ENCODE peak calls at places on chromosomes 1 and 21, in eight cellular contexts. One of them, this sample, is unnamed. For H3K4me1, the result is how much of the 10 kb centered on the place peaks cover.

GRCh38 chr1:17091252-17091651 is 28.0 kb downstream of the PADI2 start:
- DNase-seq in OCI-LY7: no peak
- DNase-seq in K562: no peak
- DNase-seq in neuronal stem cell: no peak
- DNase-seq in CD4-positive, CD25-positive, alpha-beta regulatory T cell: no peak
- DNase-seq in effector memory CD4-positive, alpha-beta T cell: no peak
- DNase-seq in prostate gland: no peak
- DNase-seq in IMR-90: no peak
- DNase-seq in this sample: no peak

GRCh38 chr1:179083533-179083932 is 1.7 kb downstream of the TOR3A start:
- DNase-seq in OCI-LY7: peak
- DNase-seq in K562: no peak
- DNase-seq in neuronal stem cell: no peak
- DNase-seq in CD4-positive, CD25-positive, alpha-beta regulatory T cell: peak
- DNase-seq in effector memory CD4-positive, alpha-beta T cell: no peak
- DNase-seq in prostate gland: no peak
- DNase-seq in IMR-90: no peak
- DNase-seq in this sample: no peak

GRCh38 chr1:214280386-214281029 is 451 bp upstream of the SMYD2 start:
- DNase-seq in OCI-LY7: peak
- DNase-seq in K562: no peak
- DNase-seq in neuronal stem cell: peak
- DNase-seq in CD4-positive, CD25-positive, alpha-beta regulatory T cell: no peak
- DNase-seq in effector memory CD4-positive, alpha-beta T cell: no peak
- DNase-seq in prostate gland: peak
- DNase-seq in IMR-90: peak
- DNase-seq in this sample: no peak

GRCh38 chr21:33171584-33172169 is 58.1 kb upstream of the IFNAR2 start:
- DNase-seq in OCI-LY7: no peak
- DNase-seq in K562: no peak
- DNase-seq in neuronal stem cell: no peak
- DNase-seq in CD4-positive, CD25-positive, alpha-beta regulatory T cell: no peak
- DNase-seq in effector memory CD4-positive, alpha-beta T cell: no peak
- DNase-seq in prostate gland: no peak
- DNase-seq in IMR-90: no peak
- DNase-seq in this sample: no peak

GRCh38 chr1:200588698-200589097 is 31.9 kb downstream of the KIF14 start:
- DNase-seq in OCI-LY7: peak
- DNase-seq in K562: no peak
- DNase-seq in neuronal stem cell: no peak
- DNase-seq in CD4-positive, CD25-positive, alpha-beta regulatory T cell: no peak
- DNase-seq in effector memory CD4-positive, alpha-beta T cell: no peak
- DNase-seq in prostate gland: no peak
- DNase-seq in IMR-90: no peak
- DNase-seq in this sample: no peak

GRCh38 chr21:43195131-43196021 is 26.6 kb downstream of the CRYAA start:
- DNase-seq in OCI-LY7: no peak
- DNase-seq in K562: no peak
- DNase-seq in neuronal stem cell: no peak
- DNase-seq in CD4-positive, CD25-positive, alpha-beta regulatory T cell: no peak
- DNase-seq in effector memory CD4-positive, alpha-beta T cell: no peak
- DNase-seq in prostate gland: peak
- DNase-seq in IMR-90: no peak
- DNase-seq in this sample: no peak

GRCh38 chr21:36207577-36208320 is 51.1 kb downstream of the DOP1B start:
- DNase-seq in OCI-LY7: no peak
- DNase-seq in K562: no peak
- DNase-seq in neuronal stem cell: no peak
- DNase-seq in CD4-positive, CD25-positive, alpha-beta regulatory T cell: no peak
- DNase-seq in effector memory CD4-positive, alpha-beta T cell: no peak
- DNase-seq in prostate gland: no peak
- DNase-seq in IMR-90: peak
- DNase-seq in this sample: no peak

GRCh38 chr1:75053207-75053606 is 81.0 kb upstream of the LHX8 start:
- DNase-seq in OCI-LY7: no peak
- DNase-seq in K562: no peak
- DNase-seq in neuronal stem cell: no peak
- DNase-seq in CD4-positive, CD25-positive, alpha-beta regulatory T cell: no peak
- DNase-seq in effector memory CD4-positive, alpha-beta T cell: no peak
- DNase-seq in prostate gland: no peak
- DNase-seq in IMR-90: no peak
- DNase-seq in this sample: no peak

GRCh38 chr1:230123280-230124186 is 56.5 kb downstream of the GALNT2 start:
- DNase-seq in OCI-LY7: peak
- DNase-seq in K562: no peak
- DNase-seq in neuronal stem cell: no peak
- DNase-seq in CD4-positive, CD25-positive, alpha-beta regulatory T cell: no peak
- DNase-seq in effector memory CD4-positive, alpha-beta T cell: no peak
- DNase-seq in prostate gland: no peak
- DNase-seq in IMR-90: peak
- DNase-seq in this sample: no peak

GRCh38 chr1:37663426-37664000 is 28.8 kb upstream of the CDCA8 start:
- DNase-seq in OCI-LY7: no peak
- DNase-seq in K562: no peak
- DNase-seq in neuronal stem cell: no peak
- DNase-seq in CD4-positive, CD25-positive, alpha-beta regulatory T cell: no peak
- DNase-seq in effector memory CD4-positive, alpha-beta T cell: no peak
- DNase-seq in prostate gland: no peak
- DNase-seq in IMR-90: no peak
- DNase-seq in this sample: no peak

GRCh38 chr1:223771814-223772770 is 59.8 kb downstream of the CAPN2 start:
- DNase-seq in OCI-LY7: no peak
- DNase-seq in K562: peak
- DNase-seq in neuronal stem cell: no peak
- DNase-seq in CD4-positive, CD25-positive, alpha-beta regulatory T cell: no peak
- DNase-seq in effector memory CD4-positive, alpha-beta T cell: no peak
- DNase-seq in prostate gland: no peak
- DNase-seq in IMR-90: peak
- DNase-seq in this sample: no peak

GRCh38 chr1:189349600-189349999 is 1128.1 kb downstream of the BRINP3 start:
- DNase-seq in OCI-LY7: no peak
- DNase-seq in K562: no peak
- DNase-seq in neuronal stem cell: no peak
- DNase-seq in CD4-positive, CD25-positive, alpha-beta regulatory T cell: no peak
- DNase-seq in effector memory CD4-positive, alpha-beta T cell: no peak
- DNase-seq in prostate gland: no peak
- DNase-seq in IMR-90: no peak
- DNase-seq in this sample: no peak

DNA sequence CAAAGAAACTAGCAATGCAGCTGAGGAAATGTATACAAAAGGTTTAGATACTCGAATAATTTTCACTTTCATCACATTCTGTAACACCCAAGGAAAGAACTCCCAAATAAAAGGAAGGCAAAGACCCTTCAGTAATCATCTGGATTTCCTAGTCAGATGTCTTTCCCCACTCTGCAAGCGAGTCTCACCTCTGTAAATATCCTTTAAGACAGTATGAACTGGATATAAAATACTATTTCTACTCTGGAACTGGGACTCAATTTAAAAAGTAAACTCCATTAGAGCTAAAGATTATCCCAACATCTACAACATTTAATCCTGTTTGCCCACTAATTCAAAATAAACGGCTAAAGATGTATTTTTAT is 27.0 kb downstream of the C2CD2 start:
- DNase-seq in OCI-LY7: no peak
- DNase-seq in K562: no peak
- DNase-seq in neuronal stem cell: no peak
- DNase-seq in CD4-positive, CD25-positive, alpha-beta regulatory T cell: no peak
- DNase-seq in effector memory CD4-positive, alpha-beta T cell: no peak
- DNase-seq in prostate gland: no peak
- DNase-seq in IMR-90: no peak
- DNase-seq in this sample: no peak
- H3K4me3 ChIP-seq in OCI-LY7: peak
- H3K4me3 ChIP-seq in K562: no peak
- H3K4me3 ChIP-seq in neuronal stem cell: no peak
- H3K4me3 ChIP-seq in CD4-positive, CD25-positive, alpha-beta regulatory T cell: peak
- H3K4me3 ChIP-seq in effector memory CD4-positive, alpha-beta T cell: peak
- H3K4me3 ChIP-seq in prostate gland: peak
- H3K4me3 ChIP-seq in IMR-90: peak
- H3K4me3 ChIP-seq in this sample: no peak

DNA sequence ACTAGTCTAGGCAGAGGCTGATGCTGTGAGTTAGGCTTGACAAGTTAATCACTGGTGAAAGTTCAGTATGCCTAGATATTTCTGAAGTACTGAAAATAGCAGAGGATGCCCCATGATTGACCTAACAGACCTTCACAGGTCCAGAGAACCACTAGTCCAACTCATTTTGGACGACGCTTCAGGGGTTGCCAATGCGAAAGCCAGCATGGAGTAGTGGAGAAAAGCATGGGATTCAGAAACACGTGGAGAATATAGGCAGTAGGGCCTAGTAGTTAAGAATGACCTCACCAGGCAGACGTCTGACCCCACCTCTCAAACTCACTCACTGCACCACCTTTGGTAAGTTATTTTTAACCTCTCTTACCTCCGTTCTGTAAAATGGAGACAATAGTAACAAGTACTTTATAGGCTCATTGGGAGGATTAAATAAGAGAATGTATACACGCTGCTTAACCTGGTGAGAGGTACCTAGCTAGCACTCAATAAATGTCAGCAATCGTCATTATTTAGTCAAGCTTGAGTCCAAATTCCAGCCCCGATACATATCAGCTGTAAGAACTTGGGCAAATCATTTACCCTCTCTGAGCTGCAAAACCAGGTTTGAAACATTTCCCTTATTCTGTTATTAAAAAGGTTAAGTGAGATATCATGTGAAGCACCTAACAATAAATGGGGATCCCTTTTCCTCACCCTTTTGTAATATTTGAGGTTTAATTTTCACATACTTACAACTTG is 13.2 kb downstream of the PLPP3 start:
- DNase-seq in OCI-LY7: no peak
- DNase-seq in K562: no peak
- DNase-seq in neuronal stem cell: no peak
- DNase-seq in CD4-positive, CD25-positive, alpha-beta regulatory T cell: no peak
- DNase-seq in effector memory CD4-positive, alpha-beta T cell: no peak
- DNase-seq in prostate gland: no peak
- DNase-seq in IMR-90: no peak
- DNase-seq in this sample: no peak
- H3K4me1 ChIP-seq in OCI-LY7: under half
- H3K4me1 ChIP-seq in K562: under half
- H3K4me1 ChIP-seq in neuronal stem cell: half or more
- H3K4me1 ChIP-seq in CD4-positive, CD25-positive, alpha-beta regulatory T cell: under half
- H3K4me1 ChIP-seq in effector memory CD4-positive, alpha-beta T cell: under half
- H3K4me1 ChIP-seq in prostate gland: under half
- H3K4me1 ChIP-seq in IMR-90: under half
- H3K4me1 ChIP-seq in this sample: under half

GRCh38 chr1:171313835-171314320 is at the start of gene FMO4:
- DNase-seq in OCI-LY7: peak
- DNase-seq in K562: peak
- DNase-seq in neuronal stem cell: peak
- DNase-seq in CD4-positive, CD25-positive, alpha-beta regulatory T cell: peak
- DNase-seq in effector memory CD4-positive, alpha-beta T cell: peak
- DNase-seq in prostate gland: peak
- DNase-seq in IMR-90: peak
- DNase-seq in this sample: peak
- H3K4me3 ChIP-seq in OCI-LY7: peak
- H3K4me3 ChIP-seq in K562: no peak
- H3K4me3 ChIP-seq in neuronal stem cell: no peak
- H3K4me3 ChIP-seq in CD4-positive, CD25-positive, alpha-beta regulatory T cell: peak
- H3K4me3 ChIP-seq in effector memory CD4-positive, alpha-beta T cell: peak
- H3K4me3 ChIP-seq in prostate gland: no peak
- H3K4me3 ChIP-seq in IMR-90: no peak
- H3K4me3 ChIP-seq in this sample: no peak

GRCh38 chr21:34726627-34727337 is 58.0 kb downstream of the CLIC6 start:
- DNase-seq in OCI-LY7: no peak
- DNase-seq in K562: no peak
- DNase-seq in neuronal stem cell: no peak
- DNase-seq in CD4-positive, CD25-positive, alpha-beta regulatory T cell: no peak
- DNase-seq in effector memory CD4-positive, alpha-beta T cell: no peak
- DNase-seq in prostate gland: no peak
- DNase-seq in IMR-90: peak
- DNase-seq in this sample: no peak
- H3K4me1 ChIP-seq in OCI-LY7: under half
- H3K4me1 ChIP-seq in K562: under half
- H3K4me1 ChIP-seq in neuronal stem cell: under half
- H3K4me1 ChIP-seq in CD4-positive, CD25-positive, alpha-beta regulatory T cell: under half
- H3K4me1 ChIP-seq in effector memory CD4-positive, alpha-beta T cell: under half
- H3K4me1 ChIP-seq in prostate gland: under half
- H3K4me1 ChIP-seq in IMR-90: under half
- H3K4me1 ChIP-seq in this sample: under half